ENCODE peak calls at places on chromosomes 13 and 19, in six cellular contexts. W is left ventricle myocardium inferior, J is cardiac muscle cell, K is endodermal cell, T is body of pancreas, Q is lower lobe of right lung. M is an unnamed sample.

GRCh38 chr19:51468545-51468920 is 9.8 kb upstream of the CEACAM18 start:
- DNase-seq in W (no peak), J (no peak), K (no peak), T (no peak), Q (no peak), M (no peak)

GRCh38 chr19:19711934-19712828 is 20.7 kb downstream of the ZNF14 start:
- DNase-seq in W (no peak), J (no peak), K (no peak), T (no peak), Q (no peak), M (no peak)

GRCh38 chr13:27622881-27623280 is 1.2 kb downstream of the POLR1D start:
- DNase-seq in W (no peak), J (no peak), K (no peak), T (no peak), Q (no peak), M (no peak)

GRCh38 chr19:45499196-45500180 is 1.2 kb downstream of the PPM1N start:
- DNase-seq in W (no peak), J (peak; percentile 46), K (peak; percentile 98), T (peak; percentile 48), Q (peak; percentile 76), M (no peak)

GRCh38 chr19:40623403-40624239 is 22.5 kb downstream of the LTBP4 start:
- DNase-seq in W (no peak), J (peak; percentile 63), K (peak; percentile 99), T (peak; percentile 52), Q (peak; percentile 60), M (peak; percentile 75)

GRCh38 chr13:26327905-26328304 is 74.0 kb downstream of the CDK8 start:
- DNase-seq in W (no peak), J (no peak), K (no peak), T (no peak), Q (no peak), M (no peak)

GRCh38 chr19:56294557-56294956 is 20.1 kb downstream of the ZSCAN5A start:
- DNase-seq in W (no peak), J (no peak), K (no peak), T (no peak), Q (no peak), M (no peak)

GRCh38 chr19:31356587-31357314 is 7.5 kb upstream of the TSHZ3 start:
- DNase-seq in W (peak; percentile 34), J (no peak), K (peak; percentile 85), T (peak; percentile 60), Q (peak; percentile 64), M (no peak)

GRCh38 chr19:4909172-4909896 is at the start of gene UHRF1:
- DNase-seq in W (no peak), J (no peak), K (peak; percentile 77), T (no peak), Q (no peak), M (no peak)

GRCh38 chr13:101529419-101529818 is 76.9 kb downstream of the ITGBL1 start:
- DNase-seq in W (no peak), J (peak; percentile 55), K (no peak), T (no peak), Q (no peak), M (no peak)

GRCh38 chr13:40406405-40407138 is 259.9 kb downstream of the FOXO1 start:
- DNase-seq in W (no peak), J (peak; percentile 85), K (no peak), T (no peak), Q (no peak), M (no peak)

GRCh38 chr13:77696006-77696862 is 1.3 kb upstream of the SLAIN1 start:
- DNase-seq in W (no peak), J (no peak), K (peak; percentile 44), T (no peak), Q (no peak), M (no peak)

GRCh38 chr13:77697208-77698103 is at the start of gene SLAIN1:
- DNase-seq in W (peak; percentile 81), J (peak; percentile 28), K (peak; percentile 97), T (peak; percentile 92), Q (peak; percentile 83), M (no peak)

GRCh38 chr13:77699059-77699680 is 1.7 kb downstream of the SLAIN1 start:
- DNase-seq in W (no peak), J (no peak), K (no peak), T (no peak), Q (no peak), M (no peak)

GRCh38 chr13:77696863-77697207 is 652 bp upstream of the SLAIN1 start:
- DNase-seq in W (no peak), J (no peak), K (no peak), T (no peak), Q (no peak), M (no peak)

GRCh38 chr13:77698211-77699058 is 948 bp downstream of the SLAIN1 start:
- DNase-seq in W (peak; percentile 19), J (no peak), K (peak; percentile 84), T (peak; percentile 50), Q (peak; percentile 56), M (no peak)
- H3K4me1 ChIP-seq in W (peaks cover 38% of the 10 kb centered on the region), J (peaks cover 8% of the 10 kb centered on the region), K (peaks cover 5% of the 10 kb centered on the region), T (peaks cover 53% of the 10 kb centered on the region), Q (peaks cover 27% of the 10 kb centered on the region), M (no peaks in the 10 kb centered on the region)

GRCh38 chr19:12967907-12968306 is 1.5 kb upstream of the DAND5 start:
- DNase-seq in W (no peak), J (no peak), K (no peak), T (no peak), Q (no peak), M (no peak)

GRCh38 chr19:12970070-12970820 is 869 bp downstream of the DAND5 start:
- DNase-seq in W (no peak), J (no peak), K (no peak), T (no peak), Q (no peak), M (no peak)

GRCh38 chr19:12969292-12969988 is at the start of gene DAND5:
- DNase-seq in W (peak; percentile 60), J (no peak), K (no peak), T (peak; percentile 64), Q (no peak), M (no peak)

GRCh38 chr19:12965017-12965811 is 4.2 kb upstream of the DAND5 start:
- DNase-seq in W (peak; percentile 84), J (peak; percentile 78), K (peak; percentile 97), T (peak; percentile 87), Q (peak; percentile 87), M (no peak)

DNA sequence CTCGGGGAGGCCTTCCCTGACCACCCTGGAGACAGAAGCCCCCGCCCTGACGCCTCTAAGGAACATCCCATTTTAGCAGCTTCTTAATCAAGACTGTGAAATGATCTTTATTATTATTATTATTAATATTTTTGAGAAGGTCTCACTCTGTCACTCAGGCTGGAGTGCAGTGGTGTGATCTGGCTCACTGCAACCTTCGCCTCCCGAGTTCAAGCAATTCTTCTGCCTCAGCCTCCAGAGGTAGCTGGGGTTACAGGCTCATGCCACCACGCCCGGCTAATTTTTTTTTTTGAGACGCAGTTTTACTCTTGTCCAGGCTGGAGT is 3.6 kb upstream of the DAND5 start:
- DNase-seq in W (no peak), J (no peak), K (no peak), T (no peak), Q (no peak), M (no peak)
- H3K9me3 ChIP-seq in W (no peaks in the 10 kb centered on the region), J (no peaks in the 10 kb centered on the region), K (no peaks in the 10 kb centered on the region), T (no peaks in the 10 kb centered on the region), Q (no peaks in the 10 kb centered on the region), M (no peaks in the 10 kb centered on the region)

GRCh38 chr13:73412933-73413332 is 354.1 kb downstream of the KLF5 start:
- DNase-seq in W (no peak), J (no peak), K (no peak), T (no peak), Q (no peak), M (no peak)

GRCh38 chr13:73416093-73416492 is 357.3 kb downstream of the KLF5 start:
- DNase-seq in W (no peak), J (no peak), K (no peak), T (no peak), Q (no peak), M (no peak)

GRCh38 chr13:73422973-73423372 is 364.2 kb downstream of the KLF5 start:
- DNase-seq in W (no peak), J (no peak), K (no peak), T (no peak), Q (no peak), M (no peak)

GRCh38 chr13:73421310-73421912 is 362.6 kb downstream of the KLF5 start:
- DNase-seq in W (no peak), J (no peak), K (no peak), T (peak; percentile 68), Q (no peak), M (peak; percentile 79)

GRCh38 chr13:73417012-73417615 is 358.3 kb downstream of the KLF5 start:
- DNase-seq in W (no peak), J (peak; percentile 19), K (no peak), T (peak; percentile 62), Q (no peak), M (no peak)
- TF ChIP-seq CTCF in W (peak; percentile 31), J (peak; percentile 24), K (peak; percentile 67), T (peak; percentile 36), Q (no peak), M (peak; percentile 55)

DNA sequence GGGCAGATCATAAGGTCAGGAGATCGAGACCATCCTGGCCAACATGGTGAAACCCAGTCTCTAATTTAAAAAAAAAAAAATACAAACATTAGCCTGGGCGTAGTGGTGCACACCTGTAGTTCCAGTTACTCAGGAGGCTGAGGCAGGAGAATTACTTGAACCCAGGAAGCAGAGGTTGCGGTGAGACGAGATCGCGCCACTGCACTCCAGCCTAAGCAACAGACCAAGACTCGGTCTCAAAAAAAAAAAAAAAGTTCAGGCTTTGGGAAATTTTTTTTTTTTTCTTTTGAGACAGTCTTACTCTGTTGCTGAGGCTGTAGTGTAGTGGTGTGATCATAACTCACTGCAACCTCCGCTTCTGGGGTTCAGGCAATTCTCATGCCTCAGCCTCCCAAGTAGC is 14.7 kb downstream of the LSM14A start:
- DNase-seq in W (no peak), J (no peak), K (no peak), T (no peak), Q (no peak), M (no peak)
- H3K4me1 ChIP-seq in W (peaks cover 98% of the 10 kb centered on the region), J (peaks cover 22% of the 10 kb centered on the region), K (peaks cover 9% of the 10 kb centered on the region), T (peaks cover 77% of the 10 kb centered on the region), Q (peaks cover 72% of the 10 kb centered on the region), M (no peaks in the 10 kb centered on the region)

DNA sequence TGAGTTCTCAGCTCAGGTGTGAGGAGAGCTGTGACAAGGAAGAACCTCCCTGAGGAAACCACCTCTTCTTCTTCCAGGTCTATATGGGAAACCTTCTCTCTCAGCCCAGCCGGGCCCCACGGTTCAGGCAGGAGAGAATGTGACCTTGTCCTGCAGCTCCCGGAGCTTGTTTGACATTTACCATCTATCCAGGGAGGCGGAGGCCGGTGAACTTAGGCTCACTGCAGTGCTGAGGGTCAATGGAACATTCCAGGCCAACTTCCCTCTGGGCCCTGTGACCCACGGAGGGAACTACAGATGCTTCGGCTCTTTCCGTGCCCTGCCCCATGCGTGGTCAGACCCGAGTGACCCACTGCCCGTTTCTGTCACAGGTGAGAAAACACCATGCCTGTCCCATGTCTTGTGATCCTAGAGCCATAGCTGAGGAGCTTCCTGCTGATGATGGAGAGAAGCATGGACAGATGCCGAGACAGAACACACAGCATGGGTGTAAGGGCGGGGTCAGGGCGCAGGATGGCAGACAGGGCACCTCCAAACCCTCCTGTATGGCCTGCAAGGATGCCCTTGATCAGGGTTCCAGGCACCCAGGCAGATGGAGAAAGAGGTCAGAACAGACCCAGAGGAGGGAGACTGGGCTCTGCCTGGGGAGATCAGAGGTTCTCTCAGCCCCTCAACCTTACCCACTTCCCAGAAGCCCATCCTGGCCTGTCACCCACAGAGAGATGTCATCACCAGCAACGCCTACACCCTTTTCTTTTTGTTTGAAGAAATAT is 5.4 kb downstream of the KIR3DL3 start:
- DNase-seq in W (no peak), J (no peak), K (no peak), T (no peak), Q (no peak), M (no peak)
- H3K9me3 ChIP-seq in W (peaks cover 38% of the 10 kb centered on the region), J (no peaks in the 10 kb centered on the region), K (peaks cover 60% of the 10 kb centered on the region), T (no peaks in the 10 kb centered on the region), Q (peaks cover 4% of the 10 kb centered on the region), M (no peaks in the 10 kb centered on the region)

GRCh38 chr13:52053460-52053859 is 29.0 kb downstream of the UTP14C start:
- DNase-seq in W (no peak), J (no peak), K (no peak), T (no peak), Q (no peak), M (no peak)
- TF ChIP-seq CTCF in W (no peak), J (no peak), K (no peak), T (no peak), Q (no peak), M (no peak)

M was measured in RWPE2.